ENCODE peak calls at places on chromosomes 1 and 21, in ten cellular contexts. Z is GM12892, F is H1, D is stomach, S is HCT116, M is suprapubic skin, E is upper lobe of left lung, C is K562, T is GM12891, B is spleen. J is an unnamed sample.

GRCh38 chr1:58780586-58781452 is 3.0 kb downstream of the JUN start:
- DNase-seq in C (no peak), M (no peak), Z (no peak), T (no peak), F (no peak), E (no peak), S (no peak), D (peak; percentile 34), B (no peak), J (no peak)

GRCh38 chr1:152917794-152918193 is 9.4 kb downstream of the IVL start:
- DNase-seq in M (no peak), D (no peak), E (no peak), F (no peak), S (peak; percentile 18), T (no peak), C (no peak), B (no peak), Z (no peak), J (no peak)

GRCh38 chr1:39962450-39962825 is 7.5 kb downstream of the MFSD2A start:
- DNase-seq in T (no peak), E (no peak), S (no peak), C (no peak), Z (no peak), F (no peak), B (no peak), D (no peak), M (no peak), J (no peak)

GRCh38 chr1:28865997-28866650 is 48.2 kb upstream of the EPB41 start:
- DNase-seq in Z (no peak), M (no peak), C (no peak), D (no peak), E (no peak), B (no peak), F (no peak), S (no peak), T (no peak), J (no peak)

GRCh38 chr1:207362962-207363858 is 41.7 kb downstream of the CD55 start:
- DNase-seq in M (no peak), C (no peak), F (no peak), D (no peak), S (no peak), B (no peak), T (no peak), Z (no peak), E (no peak), J (no peak)

GRCh38 chr1:110308247-110308646 is 30.9 kb upstream of the RBM15 start:
- DNase-seq in Z (no peak), T (no peak), E (no peak), M (no peak), D (no peak), B (no peak), F (no peak), S (no peak), C (no peak), J (no peak)

GRCh38 chr1:181318022-181318857 is 165.1 kb upstream of the CACNA1E start:
- DNase-seq in D (no peak), B (no peak), Z (no peak), T (no peak), F (no peak), S (no peak), C (no peak), E (no peak), M (no peak), J (no peak)

GRCh38 chr1:185355947-185356346 is 38.9 kb upstream of the IVNS1ABP start:
- DNase-seq in T (no peak), F (no peak), S (no peak), E (no peak), B (no peak), C (no peak), M (no peak), D (no peak), Z (no peak), J (no peak)

GRCh38 chr1:84632975-84633427 is 57.3 kb downstream of the SSX2IP start:
- DNase-seq in S (peak; percentile 22), F (no peak), E (no peak), B (no peak), D (no peak), C (no peak), T (no peak), M (no peak), Z (no peak), J (no peak)

GRCh38 chr1:165807613-165808012 is 19.8 kb upstream of the UCK2 start:
- DNase-seq in D (no peak), Z (no peak), E (no peak), T (no peak), S (no peak), M (no peak), C (no peak), F (no peak), B (no peak), J (no peak)

GRCh38 chr1:116466810-116467557 is 93.9 kb downstream of the ATP1A1 start:
- DNase-seq in T (no peak), E (no peak), C (no peak), Z (no peak), B (no peak), M (no peak), S (no peak), F (no peak), D (no peak), J (no peak)

GRCh38 chr1:110107867-110108469 is 4.3 kb upstream of the UBL4B start:
- DNase-seq in E (no peak), F (no peak), S (no peak), M (no peak), T (no peak), C (no peak), D (no peak), B (no peak), Z (no peak), J (no peak)

DNA sequence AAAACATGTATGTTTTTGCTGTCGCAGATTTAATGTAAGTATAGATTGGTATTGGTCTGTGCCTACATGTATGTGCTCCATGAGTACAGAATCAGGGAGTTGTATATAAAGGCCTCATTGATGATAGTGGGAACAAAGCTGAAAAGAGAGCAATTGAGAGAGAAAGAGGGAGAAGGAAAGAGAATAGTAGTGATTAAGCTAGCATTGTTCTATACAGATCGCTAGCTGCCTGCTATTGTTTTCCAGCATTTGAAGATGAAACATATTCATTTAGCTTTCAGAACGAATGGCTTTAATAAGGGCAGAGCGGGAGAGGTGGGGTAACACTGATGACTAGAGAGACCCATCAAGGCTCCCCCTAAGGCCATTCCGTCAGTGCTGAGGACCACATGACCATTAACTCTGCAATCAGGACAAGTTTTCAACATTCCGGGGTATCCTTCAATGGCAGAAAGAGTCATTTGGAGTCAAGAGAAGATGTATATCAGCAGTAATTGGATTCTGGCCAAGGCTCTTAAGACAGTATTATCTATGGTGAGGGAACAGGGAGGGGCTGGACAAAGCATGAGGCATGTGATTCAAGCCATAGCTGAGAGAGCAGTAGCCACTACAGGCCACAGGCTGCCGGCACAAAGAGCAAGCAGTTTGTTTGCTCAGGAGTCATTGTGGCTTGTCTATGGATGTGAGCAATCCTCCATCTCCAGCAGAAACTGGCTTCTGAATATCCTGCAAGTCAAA is 176.5 kb downstream of the PBX1 start:
- DNase-seq in E (no peak), Z (no peak), C (no peak), M (no peak), D (no peak), T (no peak), F (no peak), S (no peak), B (no peak), J (no peak)
- TF ChIP-seq POLR2AphosphoS5 in E (no peak), Z (no peak), C (no peak), M (no peak), D (no peak), T (no peak), F (no peak), S (no peak), B (no peak), J (no peak)

DNA sequence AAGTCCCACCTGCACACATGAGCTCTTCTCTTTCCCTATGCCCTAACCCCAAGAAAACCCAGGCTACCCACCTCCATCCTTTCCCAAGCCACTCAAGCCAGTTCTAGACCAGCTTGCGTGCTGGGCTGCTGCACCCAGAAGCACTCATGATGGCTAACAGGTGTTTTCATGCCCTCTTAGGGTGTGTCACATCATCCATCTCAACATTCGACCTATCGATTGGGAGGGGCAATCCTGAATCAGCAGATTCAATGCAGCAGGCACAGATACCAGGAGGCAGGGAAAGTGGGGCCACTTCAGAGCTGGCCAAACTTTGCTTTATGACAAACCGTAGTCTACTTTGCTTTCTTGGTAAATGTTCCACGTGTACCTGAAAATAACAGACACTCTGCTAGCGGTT is 6.6 kb upstream of the PRMT2 start:
- DNase-seq in D (no peak), E (no peak), T (no peak), M (no peak), Z (no peak), S (no peak), B (no peak), C (no peak), F (no peak), J (no peak)
- TF ChIP-seq POLR2A in D (no peak), E (no peak), T (no peak), M (no peak), Z (no peak), S (no peak), B (no peak), C (no peak), F (no peak), J (no peak)

DNA sequence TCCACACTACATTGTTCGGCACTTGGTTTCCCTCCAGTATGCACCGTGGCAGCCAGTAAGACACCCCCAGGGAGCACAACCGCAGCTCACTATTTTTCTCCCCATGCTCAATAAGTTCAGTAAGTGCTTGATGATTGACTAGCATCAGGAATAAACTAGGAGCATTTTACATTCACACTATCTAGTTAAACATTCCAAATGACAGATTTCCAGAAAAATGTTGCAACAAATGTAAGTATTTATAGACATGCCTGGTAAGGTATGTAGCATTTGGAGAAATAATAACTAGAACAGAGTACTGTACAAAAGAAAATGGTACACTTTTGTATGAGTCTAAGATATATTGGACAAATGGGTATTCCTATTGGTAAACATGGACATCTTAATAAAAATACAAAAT is 92.9 kb downstream of the SLC45A1 start:
- DNase-seq in B (no peak), M (no peak), C (no peak), S (no peak), E (no peak), F (no peak), D (no peak), T (no peak), Z (no peak), J (no peak)
- TF ChIP-seq POLR2AphosphoS5 in B (no peak), M (no peak), C (no peak), S (no peak), E (no peak), F (no peak), D (no peak), T (no peak), Z (no peak), J (no peak)

DNA sequence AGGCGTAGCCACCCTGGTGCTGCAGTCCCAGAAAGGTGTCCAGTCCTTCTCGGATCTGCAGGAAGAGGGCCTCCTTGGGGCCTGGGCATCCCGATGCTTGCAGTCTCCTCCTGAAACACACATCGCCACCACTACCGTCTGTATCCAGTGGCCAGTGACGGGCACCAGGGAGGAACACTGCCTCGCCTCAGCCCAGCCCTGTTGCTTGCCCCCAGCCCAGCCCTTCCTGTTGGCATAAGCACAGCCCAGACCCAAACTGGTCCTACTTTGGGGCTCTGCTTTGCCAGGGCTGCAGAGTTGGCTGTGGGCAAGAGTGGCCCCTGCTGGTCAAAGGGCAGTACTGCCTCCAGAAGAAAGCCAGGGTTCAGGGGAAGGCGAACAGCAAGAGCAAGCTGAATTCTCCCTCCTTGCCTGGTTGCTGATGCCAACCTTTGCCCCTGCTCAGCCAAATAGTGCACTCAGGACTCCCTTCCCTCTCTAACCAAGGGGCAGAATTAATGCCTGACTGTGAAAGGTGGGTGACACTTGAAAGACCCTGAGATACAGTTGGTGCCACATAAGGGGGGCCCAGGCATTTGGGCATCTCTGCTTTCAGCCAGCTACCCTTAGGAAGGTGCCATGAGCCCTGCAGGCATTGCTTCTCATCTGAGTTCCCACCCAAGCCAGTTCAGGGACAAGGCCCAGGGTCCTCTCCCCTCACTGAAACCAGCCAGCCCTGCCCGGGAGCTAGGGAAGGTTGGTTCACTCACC is 11.1 kb upstream of the ARHGEF2 start:
- DNase-seq in T (peak; percentile 68), F (no peak), Z (peak; percentile 65), M (no peak), S (no peak), D (peak; percentile 79), C (peak; percentile 70), B (peak; percentile 94), E (peak; percentile 86), J (peak; percentile 90)
- TF ChIP-seq POLR2A in T (no peak), F (no peak), Z (no peak), M (no peak), S (no peak), D (no peak), C (no peak), B (no peak), E (no peak), J (no peak)